ENCODE peak calls at places on chromosomes 1 and 21, in nine cellular contexts. One of them, this sample, is unnamed.

GRCh38 chr1:227131193-227131592 is 187.1 kb downstream of the CDC42BPA start:
- DNase-seq in IMR-90: peak; percentile 54
- DNase-seq in tibial nerve: no peak
- DNase-seq in left lung: no peak
- DNase-seq in heart right ventricle: no peak
- DNase-seq in CD8-positive, alpha-beta T cell: no peak
- DNase-seq in body of pancreas: no peak
- DNase-seq in spleen: no peak
- DNase-seq in breast epithelium: no peak
- DNase-seq in this sample: no peak

GRCh38 chr1:41328011-41328615 is 33.1 kb upstream of the FOXO6 start:
- DNase-seq in IMR-90: no peak
- DNase-seq in tibial nerve: no peak
- DNase-seq in left lung: no peak
- DNase-seq in heart right ventricle: no peak
- DNase-seq in CD8-positive, alpha-beta T cell: no peak
- DNase-seq in body of pancreas: no peak
- DNase-seq in spleen: no peak
- DNase-seq in breast epithelium: no peak
- DNase-seq in this sample: no peak

GRCh38 chr1:109312246-109312645 is 5.4 kb upstream of the MYBPHL start:
- DNase-seq in IMR-90: no peak
- DNase-seq in tibial nerve: no peak
- DNase-seq in left lung: no peak
- DNase-seq in heart right ventricle: no peak
- DNase-seq in CD8-positive, alpha-beta T cell: no peak
- DNase-seq in body of pancreas: no peak
- DNase-seq in spleen: no peak
- DNase-seq in breast epithelium: no peak
- DNase-seq in this sample: no peak

GRCh38 chr1:228171221-228171891 is 5.8 kb downstream of the IBA57 start:
- DNase-seq in IMR-90: no peak
- DNase-seq in tibial nerve: no peak
- DNase-seq in left lung: peak; percentile 65
- DNase-seq in heart right ventricle: no peak
- DNase-seq in CD8-positive, alpha-beta T cell: no peak
- DNase-seq in body of pancreas: no peak
- DNase-seq in spleen: peak; percentile 68
- DNase-seq in breast epithelium: no peak
- DNase-seq in this sample: no peak

GRCh38 chr1:43766086-43766784 is 58.9 kb downstream of the ST3GAL3 start:
- DNase-seq in IMR-90: no peak
- DNase-seq in tibial nerve: no peak
- DNase-seq in left lung: no peak
- DNase-seq in heart right ventricle: no peak
- DNase-seq in CD8-positive, alpha-beta T cell: no peak
- DNase-seq in body of pancreas: no peak
- DNase-seq in spleen: no peak
- DNase-seq in breast epithelium: no peak
- DNase-seq in this sample: no peak

GRCh38 chr21:45064091-45064490 is 10.3 kb upstream of the ADARB1 start:
- DNase-seq in IMR-90: no peak
- DNase-seq in tibial nerve: no peak
- DNase-seq in left lung: no peak
- DNase-seq in heart right ventricle: no peak
- DNase-seq in CD8-positive, alpha-beta T cell: no peak
- DNase-seq in body of pancreas: no peak
- DNase-seq in spleen: no peak
- DNase-seq in breast epithelium: no peak
- DNase-seq in this sample: no peak

GRCh38 chr1:8663915-8664331 is 153.5 kb downstream of the RERE start:
- DNase-seq in IMR-90: peak; percentile 56
- DNase-seq in tibial nerve: peak; percentile 16
- DNase-seq in left lung: no peak
- DNase-seq in heart right ventricle: peak; percentile 42
- DNase-seq in CD8-positive, alpha-beta T cell: no peak
- DNase-seq in body of pancreas: no peak
- DNase-seq in spleen: no peak
- DNase-seq in breast epithelium: no peak
- DNase-seq in this sample: no peak

GRCh38 chr1:240350910-240351331 is 259.2 kb downstream of the FMN2 start:
- DNase-seq in IMR-90: peak; percentile 96
- DNase-seq in tibial nerve: no peak
- DNase-seq in left lung: no peak
- DNase-seq in heart right ventricle: no peak
- DNase-seq in CD8-positive, alpha-beta T cell: no peak
- DNase-seq in body of pancreas: no peak
- DNase-seq in spleen: no peak
- DNase-seq in breast epithelium: no peak
- DNase-seq in this sample: no peak

DNA sequence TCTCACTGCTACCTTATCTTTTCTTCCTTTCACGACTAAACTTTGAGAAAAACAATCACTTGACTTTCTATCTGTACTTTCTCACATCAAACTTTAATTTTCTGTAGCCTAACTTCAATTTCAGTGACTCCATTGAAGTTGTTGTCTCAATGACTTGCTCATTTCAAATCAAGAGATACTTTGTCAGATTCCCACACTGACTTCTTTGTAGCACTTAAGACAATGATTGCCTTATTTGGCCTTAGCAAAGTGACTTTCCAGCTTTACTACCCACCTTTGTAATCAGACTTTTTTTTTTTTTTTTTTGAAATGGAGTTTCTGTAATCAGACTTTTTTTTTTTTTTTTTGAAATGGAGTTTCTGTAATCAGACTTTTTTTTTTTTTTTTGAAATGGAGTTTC is 37.0 kb downstream of the AGO4 start:
- DNase-seq in IMR-90: no peak
- DNase-seq in tibial nerve: no peak
- DNase-seq in left lung: no peak
- DNase-seq in heart right ventricle: no peak
- DNase-seq in CD8-positive, alpha-beta T cell: no peak
- DNase-seq in body of pancreas: no peak
- DNase-seq in spleen: no peak
- DNase-seq in breast epithelium: no peak
- DNase-seq in this sample: no peak
- H3K27ac ChIP-seq in IMR-90: no peak overlapping the region
- H3K27ac ChIP-seq in tibial nerve: no peak overlapping the region
- H3K27ac ChIP-seq in left lung: no peak overlapping the region
- H3K27ac ChIP-seq in heart right ventricle: no peak overlapping the region
- H3K27ac ChIP-seq in CD8-positive, alpha-beta T cell: no peak overlapping the region
- H3K27ac ChIP-seq in body of pancreas: no peak overlapping the region
- H3K27ac ChIP-seq in spleen: no peak overlapping the region
- H3K27ac ChIP-seq in breast epithelium: no peak overlapping the region
- H3K27ac ChIP-seq in this sample: no peak overlapping the region

GRCh38 chr1:114093624-114094302 is 59.9 kb downstream of the SYT6 start:
- DNase-seq in IMR-90: peak; percentile 28
- DNase-seq in tibial nerve: no peak
- DNase-seq in left lung: no peak
- DNase-seq in heart right ventricle: no peak
- DNase-seq in CD8-positive, alpha-beta T cell: no peak
- DNase-seq in body of pancreas: no peak
- DNase-seq in spleen: no peak
- DNase-seq in breast epithelium: no peak
- DNase-seq in this sample: no peak
- TF ChIP-seq CTCF in IMR-90: peak; percentile 9
- TF ChIP-seq CTCF in tibial nerve: no peak
- TF ChIP-seq CTCF in left lung: no peak
- TF ChIP-seq CTCF in heart right ventricle: no peak
- TF ChIP-seq CTCF in CD8-positive, alpha-beta T cell: no peak
- TF ChIP-seq CTCF in body of pancreas: no peak
- TF ChIP-seq CTCF in spleen: no peak
- TF ChIP-seq CTCF in breast epithelium: no peak
- TF ChIP-seq CTCF in this sample: no peak

GRCh38 chr1:151715726-151716404 is 738 bp downstream of the CELF3 start:
- DNase-seq in IMR-90: no peak
- DNase-seq in tibial nerve: no peak
- DNase-seq in left lung: no peak
- DNase-seq in heart right ventricle: no peak
- DNase-seq in CD8-positive, alpha-beta T cell: no peak
- DNase-seq in body of pancreas: no peak
- DNase-seq in spleen: no peak
- DNase-seq in breast epithelium: no peak
- DNase-seq in this sample: no peak
- H3K27me3 ChIP-seq in IMR-90: peaks cover 86% of the 10 kb centered on the region
- H3K27me3 ChIP-seq in tibial nerve: peaks cover 62% of the 10 kb centered on the region
- H3K27me3 ChIP-seq in left lung: peaks cover 84% of the 10 kb centered on the region
- H3K27me3 ChIP-seq in heart right ventricle: peaks cover 35% of the 10 kb centered on the region
- H3K27me3 ChIP-seq in CD8-positive, alpha-beta T cell: peaks cover 5% of the 10 kb centered on the region
- H3K27me3 ChIP-seq in body of pancreas: peaks cover 11% of the 10 kb centered on the region
- H3K27me3 ChIP-seq in spleen: peaks cover 10% of the 10 kb centered on the region
- H3K27me3 ChIP-seq in breast epithelium: no peaks in the 10 kb centered on the region
- H3K27me3 ChIP-seq in this sample: peaks cover 48% of the 10 kb centered on the region

DNA sequence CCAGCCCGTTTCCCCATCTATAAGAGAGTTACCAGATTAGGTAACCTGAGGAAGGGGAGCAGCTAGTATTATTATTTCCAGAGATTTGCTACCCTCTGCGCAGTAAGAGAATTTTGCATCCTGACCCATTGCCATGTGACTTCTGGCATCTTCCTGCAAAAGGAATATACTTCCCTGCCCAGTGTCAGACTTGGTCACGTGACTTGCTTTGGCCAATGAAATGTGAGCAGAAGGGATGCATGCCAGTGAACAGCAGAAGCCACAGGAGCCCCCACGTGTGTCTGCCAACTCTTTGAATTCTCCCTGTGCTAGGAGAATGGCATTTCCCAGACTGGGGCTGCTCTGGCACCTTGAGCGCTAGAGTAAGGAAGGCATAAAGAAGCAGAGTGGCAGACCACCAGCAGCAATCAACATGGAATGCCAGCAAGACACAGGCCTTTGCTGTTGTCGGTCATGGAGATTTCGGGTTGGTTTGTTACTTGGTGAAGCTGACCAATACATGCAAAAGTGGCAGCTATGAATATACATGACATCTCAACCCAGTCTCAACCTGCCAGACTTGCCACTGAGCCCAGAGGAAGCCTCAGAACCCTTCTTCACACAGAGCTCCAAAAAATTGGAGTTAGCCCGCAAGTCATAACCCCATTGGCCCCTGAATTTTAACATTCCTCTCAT is 26.4 kb upstream of the SDHB start:
- DNase-seq in IMR-90: no peak
- DNase-seq in tibial nerve: no peak
- DNase-seq in left lung: no peak
- DNase-seq in heart right ventricle: no peak
- DNase-seq in CD8-positive, alpha-beta T cell: no peak
- DNase-seq in body of pancreas: no peak
- DNase-seq in spleen: no peak
- DNase-seq in breast epithelium: no peak
- DNase-seq in this sample: no peak
- H3K27ac ChIP-seq in IMR-90: no peak overlapping the region
- H3K27ac ChIP-seq in tibial nerve: no peak overlapping the region
- H3K27ac ChIP-seq in left lung: no peak overlapping the region
- H3K27ac ChIP-seq in heart right ventricle: no peak overlapping the region
- H3K27ac ChIP-seq in CD8-positive, alpha-beta T cell: no peak overlapping the region
- H3K27ac ChIP-seq in body of pancreas: peak overlapping the region; percentile 62
- H3K27ac ChIP-seq in spleen: no peak overlapping the region
- H3K27ac ChIP-seq in breast epithelium: no peak overlapping the region
- H3K27ac ChIP-seq in this sample: no peak overlapping the region

GRCh38 chr1:232622378-232622777 is 7.6 kb downstream of the SIPA1L2 start:
- DNase-seq in IMR-90: no peak
- DNase-seq in tibial nerve: no peak
- DNase-seq in left lung: no peak
- DNase-seq in heart right ventricle: no peak
- DNase-seq in CD8-positive, alpha-beta T cell: no peak
- DNase-seq in body of pancreas: no peak
- DNase-seq in spleen: no peak
- DNase-seq in breast epithelium: no peak
- DNase-seq in this sample: no peak
- TF ChIP-seq CTCF in IMR-90: no peak
- TF ChIP-seq CTCF in tibial nerve: no peak
- TF ChIP-seq CTCF in left lung: no peak
- TF ChIP-seq CTCF in heart right ventricle: no peak
- TF ChIP-seq CTCF in CD8-positive, alpha-beta T cell: no peak
- TF ChIP-seq CTCF in body of pancreas: no peak
- TF ChIP-seq CTCF in spleen: no peak
- TF ChIP-seq CTCF in breast epithelium: no peak
- TF ChIP-seq CTCF in this sample: no peak

GRCh38 chr1:62941780-62942179 is 157.8 kb downstream of the ATG4C start:
- DNase-seq in IMR-90: no peak
- DNase-seq in tibial nerve: no peak
- DNase-seq in left lung: no peak
- DNase-seq in heart right ventricle: no peak
- DNase-seq in CD8-positive, alpha-beta T cell: no peak
- DNase-seq in body of pancreas: no peak
- DNase-seq in spleen: no peak
- DNase-seq in breast epithelium: no peak
- DNase-seq in this sample: no peak
- H3K27me3 ChIP-seq in IMR-90: peaks cover 8% of the 10 kb centered on the region
- H3K27me3 ChIP-seq in tibial nerve: no peaks in the 10 kb centered on the region
- H3K27me3 ChIP-seq in left lung: no peaks in the 10 kb centered on the region
- H3K27me3 ChIP-seq in heart right ventricle: no peaks in the 10 kb centered on the region
- H3K27me3 ChIP-seq in CD8-positive, alpha-beta T cell: no peaks in the 10 kb centered on the region
- H3K27me3 ChIP-seq in body of pancreas: no peaks in the 10 kb centered on the region
- H3K27me3 ChIP-seq in spleen: no peaks in the 10 kb centered on the region
- H3K27me3 ChIP-seq in breast epithelium: no peaks in the 10 kb centered on the region
- H3K27me3 ChIP-seq in this sample: no peaks in the 10 kb centered on the region

GRCh38 chr1:201540846-201541735 is 2.2 kb downstream of the NAV1 start:
- DNase-seq in IMR-90: no peak
- DNase-seq in tibial nerve: no peak
- DNase-seq in left lung: no peak
- DNase-seq in heart right ventricle: no peak
- DNase-seq in CD8-positive, alpha-beta T cell: no peak
- DNase-seq in body of pancreas: no peak
- DNase-seq in spleen: no peak
- DNase-seq in breast epithelium: no peak
- DNase-seq in this sample: no peak
- H3K27ac ChIP-seq in IMR-90: peak overlapping the region; percentile 18
- H3K27ac ChIP-seq in tibial nerve: peak overlapping the region; percentile 44
- H3K27ac ChIP-seq in left lung: peak overlapping the region; percentile 78
- H3K27ac ChIP-seq in heart right ventricle: no peak overlapping the region
- H3K27ac ChIP-seq in CD8-positive, alpha-beta T cell: no peak overlapping the region
- H3K27ac ChIP-seq in body of pancreas: no peak overlapping the region
- H3K27ac ChIP-seq in spleen: peak overlapping the region; percentile 78
- H3K27ac ChIP-seq in breast epithelium: peak overlapping the region; percentile 94
- H3K27ac ChIP-seq in this sample: no peak overlapping the region

DNA sequence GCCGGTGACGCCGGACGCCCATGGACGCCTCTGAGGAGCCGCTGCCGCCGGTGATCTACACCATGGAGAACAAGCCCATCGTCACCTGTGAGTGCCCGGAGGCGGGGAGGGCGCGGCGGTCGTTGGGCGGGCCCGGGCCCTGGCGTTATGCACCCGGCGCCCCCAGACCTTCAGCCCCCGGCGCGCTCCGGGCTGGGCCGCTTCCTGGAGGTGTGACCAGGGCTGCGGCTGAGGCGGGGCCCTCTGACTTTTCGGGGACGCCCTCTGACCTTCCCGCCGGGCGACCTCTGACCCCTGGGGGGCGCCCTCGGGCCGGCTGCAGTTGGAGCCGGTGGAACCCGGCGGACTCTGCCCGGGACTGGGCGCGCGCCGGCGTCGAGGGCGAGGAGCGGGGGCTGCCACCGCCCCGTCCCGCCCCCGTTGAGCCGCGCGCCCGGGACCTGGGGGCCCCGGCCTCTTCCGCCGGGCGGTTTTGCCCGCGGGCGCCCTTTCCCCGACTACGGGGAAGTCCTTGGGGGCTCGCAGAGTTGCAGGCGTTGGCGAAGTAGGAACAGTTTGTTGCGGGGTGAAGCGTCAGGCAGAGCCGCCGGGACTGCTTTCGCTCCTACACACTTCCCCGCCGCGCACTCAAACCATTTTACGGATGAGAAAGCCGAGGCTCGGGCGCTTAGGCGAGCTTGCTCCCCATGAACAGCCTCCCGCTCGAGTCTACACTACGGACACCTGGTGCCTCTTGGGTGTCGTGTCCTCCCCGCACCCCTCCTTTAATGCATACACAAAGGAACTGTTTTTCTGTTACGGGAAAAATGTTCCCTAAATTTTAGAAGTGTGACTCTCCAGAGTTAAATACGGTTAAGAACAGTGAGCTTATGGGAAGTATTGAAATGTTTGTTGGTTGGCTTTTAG is 618 bp downstream of the TRAPPC10 start:
- DNase-seq in IMR-90: peak; percentile 13
- DNase-seq in tibial nerve: peak; percentile 19
- DNase-seq in left lung: peak; percentile 92
- DNase-seq in heart right ventricle: peak; percentile 53
- DNase-seq in CD8-positive, alpha-beta T cell: peak; percentile 80
- DNase-seq in body of pancreas: peak; percentile 39
- DNase-seq in spleen: peak; percentile 95
- DNase-seq in breast epithelium: no peak
- DNase-seq in this sample: peak; percentile 85
- TF ChIP-seq CTCF in IMR-90: peak; percentile 10
- TF ChIP-seq CTCF in tibial nerve: no peak
- TF ChIP-seq CTCF in left lung: no peak
- TF ChIP-seq CTCF in heart right ventricle: peak; percentile 44
- TF ChIP-seq CTCF in CD8-positive, alpha-beta T cell: no peak
- TF ChIP-seq CTCF in body of pancreas: no peak
- TF ChIP-seq CTCF in spleen: no peak
- TF ChIP-seq CTCF in breast epithelium: no peak
- TF ChIP-seq CTCF in this sample: no peak